ENCODE peak calls at places on chromosomes 3 and 15, in nine cellular contexts. U is colonic mucosa, O is Peyer's patch, P is Panc1, C is PC-9, G is body of pancreas, K is endothelial cell of umbilical vein, M is tibial artery, T is aorta. F is an unnamed sample. For H3K27me3, the result is how much of the 10 kb centered on the place peaks cover.

GRCh38 chr3:140180603-140181002 is 245.6 kb downstream of the CLSTN2 start:
- DNase-seq in U (no peak), O (no peak), G (no peak), C (no peak), K (no peak), T (no peak), P (no peak), M (no peak), F (no peak)

GRCh38 chr15:81480645-81481053 is 106.6 kb upstream of the TMC3 start:
- DNase-seq in C (no peak), P (peak), T (no peak), O (no peak), M (no peak), K (peak), G (peak), U (peak), F (no peak)

GRCh38 chr15:59997070-59997701 is 6.9 kb upstream of the FOXB1 start:
- DNase-seq in P (no peak), U (no peak), T (no peak), O (no peak), C (no peak), K (no peak), G (no peak), M (no peak), F (no peak)

GRCh38 chr15:34360298-34360697 is 6.7 kb downstream of the LPCAT4 start:
- DNase-seq in U (no peak), G (no peak), K (no peak), C (peak), O (no peak), P (no peak), T (no peak), M (no peak), F (no peak)

GRCh38 chr3:126582286-126582685 is 23.6 kb upstream of the C3orf22 start:
- DNase-seq in M (no peak), O (no peak), T (no peak), C (no peak), P (no peak), U (no peak), G (no peak), K (no peak), F (no peak)

GRCh38 chr3:17195192-17195611 is 310.4 kb downstream of the PLCL2 start:
- DNase-seq in C (no peak), P (no peak), T (no peak), O (peak), M (no peak), G (peak), U (no peak), K (no peak), F (no peak)

GRCh38 chr15:59224474-59224873 is 17.8 kb downstream of the LDHAL6B start:
- DNase-seq in U (no peak), O (no peak), M (no peak), T (no peak), P (no peak), K (peak), C (no peak), G (no peak), F (peak)

GRCh38 chr3:22732641-22733040 is 470.5 kb upstream of the UBE2E2 start:
- DNase-seq in M (no peak), K (no peak), G (no peak), U (no peak), T (no peak), O (no peak), C (no peak), P (no peak), F (no peak)

GRCh38 chr3:101279162-101279561 is 41.2 kb downstream of the IMPG2 start:
- DNase-seq in U (no peak), P (no peak), O (no peak), C (no peak), M (no peak), K (no peak), G (no peak), T (no peak), F (no peak)

DNA sequence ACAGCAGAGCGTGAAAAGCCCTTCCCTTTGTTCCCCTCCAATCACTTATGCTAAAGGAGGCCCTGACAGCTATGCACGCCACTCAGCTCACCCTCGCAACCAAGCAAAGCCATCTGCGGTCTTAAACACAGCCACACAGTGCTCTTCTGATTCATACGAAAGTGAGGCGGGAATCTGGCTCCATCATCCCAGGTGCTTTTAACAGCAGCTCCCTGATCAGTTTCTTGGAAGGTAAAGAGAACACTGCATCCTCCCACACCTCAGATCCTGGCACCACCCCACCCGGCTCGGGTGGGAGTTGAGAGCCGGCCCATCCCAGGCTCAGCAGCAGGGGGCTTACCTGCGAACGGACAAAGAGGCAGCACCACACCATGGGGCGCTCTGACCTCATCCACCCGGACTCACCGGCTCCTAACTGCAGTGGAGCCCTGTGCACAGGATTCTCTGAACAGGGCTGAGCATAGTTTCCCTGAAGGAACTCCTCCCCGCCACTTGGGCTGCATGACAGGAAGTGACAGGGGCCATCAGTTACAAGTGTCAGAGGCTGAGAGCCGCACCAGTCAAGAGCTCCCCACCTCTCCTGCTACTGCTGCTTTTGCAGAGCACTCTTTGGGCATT is 114.3 kb upstream of the ARHGEF3 start:
- DNase-seq in C (no peak), P (no peak), U (no peak), K (no peak), T (no peak), O (peak), G (peak), M (no peak), F (peak)
- H3K4me3 ChIP-seq in C (no peak), P (no peak), U (peak), K (no peak), T (no peak), O (peak), G (no peak), M (peak), F (peak)

DNA sequence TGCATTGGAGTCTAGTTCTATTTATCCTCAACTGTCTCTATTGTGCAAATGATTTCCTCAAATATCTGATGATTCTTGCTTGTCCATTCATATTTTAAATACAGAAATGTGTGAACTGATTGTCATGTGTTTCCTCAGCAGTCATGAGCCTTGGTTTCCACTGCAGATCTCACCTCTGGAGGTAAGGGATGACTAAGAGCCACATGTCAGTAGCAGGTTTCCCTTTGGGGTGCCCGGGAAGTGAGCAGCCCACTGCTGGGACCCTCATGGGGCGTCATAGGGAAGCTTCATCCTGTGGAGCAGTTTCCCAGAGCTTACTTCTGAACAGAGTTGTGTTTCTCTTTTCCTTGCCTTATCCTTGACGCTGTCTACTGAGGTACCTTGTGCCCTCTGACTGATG is 149.2 kb upstream of the TOPAZ1 start:
- DNase-seq in T (no peak), C (no peak), U (no peak), P (no peak), M (no peak), G (no peak), O (no peak), K (no peak), F (no peak)
- H3K27ac ChIP-seq in T (no peak), C (no peak), U (no peak), P (no peak), M (no peak), G (no peak), O (no peak), K (no peak), F (no peak)

GRCh38 chr15:72315706-72316370 is 4.1 kb downstream of the CELF6 start:
- DNase-seq in U (no peak), M (no peak), K (no peak), G (no peak), C (no peak), T (no peak), O (no peak), P (no peak), F (no peak)

GRCh38 chr15:72319985-72320671 is at the start of gene CELF6:
- DNase-seq in G (peak), M (peak), U (peak), O (peak), K (peak), P (no peak), T (peak), C (peak), F (peak)

GRCh38 chr15:72319360-72319984 is 485 bp downstream of the CELF6 start:
- DNase-seq in T (peak), K (peak), G (peak), C (no peak), U (peak), O (peak), M (peak), P (no peak), F (peak)

GRCh38 chr15:72313881-72314280 is 6.1 kb downstream of the CELF6 start:
- DNase-seq in O (no peak), T (no peak), M (no peak), K (no peak), P (no peak), C (no peak), G (no peak), U (no peak), F (no peak)

DNA sequence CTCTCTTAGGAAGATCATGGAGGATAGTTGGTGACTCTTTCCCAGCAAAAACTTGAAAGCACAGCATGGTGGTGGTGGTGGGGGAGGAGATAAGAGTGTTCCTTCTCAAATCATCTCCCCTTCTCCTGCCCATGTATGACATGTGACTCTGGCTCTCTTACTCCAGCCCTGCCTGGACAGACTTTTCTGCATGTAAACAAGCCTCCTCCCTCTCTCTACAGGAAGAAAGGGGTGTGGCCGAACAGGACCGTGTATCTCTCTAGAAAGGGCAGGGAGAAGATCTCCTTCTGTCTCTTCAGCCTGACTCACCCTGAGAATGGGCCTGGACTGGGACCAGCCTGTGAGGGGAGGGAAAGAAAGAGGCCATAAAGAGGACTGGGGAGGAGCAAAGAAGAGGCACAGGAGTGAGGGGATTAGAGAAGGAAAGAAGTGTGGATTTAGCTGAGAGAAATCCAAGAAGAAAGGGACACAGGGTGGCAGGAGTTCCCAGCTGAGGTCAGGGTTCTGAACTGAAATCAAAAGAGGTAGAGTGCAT is 1.5 kb downstream of the CELF6 start:
- DNase-seq in U (no peak), C (no peak), M (no peak), T (no peak), G (no peak), P (no peak), O (no peak), K (no peak), F (no peak)
- H3K27me3 ChIP-seq in U (under half), C (under half), M (under half), T (under half), G (under half), P (under half), O (under half), K (under half), F (under half)

GRCh38 chr15:64699767-64700388 is 75.5 kb downstream of the RBPMS2 start:
- DNase-seq in U (no peak), P (no peak), M (peak), O (no peak), T (peak), C (no peak), K (peak), G (peak), F (peak)
- H3K4me3 ChIP-seq in U (no peak), P (peak), M (peak), O (no peak), T (no peak), C (no peak), K (peak), G (no peak), F (peak)

GRCh38 chr3:124599779-124600693 is 130.2 kb upstream of the UMPS start:
- DNase-seq in T (no peak), O (peak), C (peak), K (peak), U (peak), P (no peak), M (no peak), G (peak), F (no peak)

GRCh38 chr3:124600765-124601164 is 129.5 kb upstream of the UMPS start:
- DNase-seq in U (no peak), G (no peak), K (no peak), T (no peak), C (no peak), P (no peak), M (no peak), O (peak), F (no peak)

GRCh38 chr3:124597979-124598378 is 132.3 kb upstream of the UMPS start:
- DNase-seq in K (no peak), M (no peak), G (no peak), P (no peak), U (no peak), O (no peak), C (no peak), T (no peak), F (no peak)

GRCh38 chr3:124601189-124601588 is 129.1 kb upstream of the UMPS start:
- DNase-seq in O (no peak), K (no peak), C (no peak), G (no peak), U (no peak), M (no peak), T (no peak), P (no peak), F (no peak)

GRCh38 chr3:124599147-124599765 is 131.0 kb upstream of the UMPS start:
- DNase-seq in M (no peak), O (no peak), C (no peak), P (no peak), G (no peak), T (no peak), U (no peak), K (no peak), F (no peak)
- H3K27ac ChIP-seq in M (no peak), O (no peak), C (no peak), P (no peak), G (no peak), T (peak), U (no peak), K (no peak), F (peak)

DNA sequence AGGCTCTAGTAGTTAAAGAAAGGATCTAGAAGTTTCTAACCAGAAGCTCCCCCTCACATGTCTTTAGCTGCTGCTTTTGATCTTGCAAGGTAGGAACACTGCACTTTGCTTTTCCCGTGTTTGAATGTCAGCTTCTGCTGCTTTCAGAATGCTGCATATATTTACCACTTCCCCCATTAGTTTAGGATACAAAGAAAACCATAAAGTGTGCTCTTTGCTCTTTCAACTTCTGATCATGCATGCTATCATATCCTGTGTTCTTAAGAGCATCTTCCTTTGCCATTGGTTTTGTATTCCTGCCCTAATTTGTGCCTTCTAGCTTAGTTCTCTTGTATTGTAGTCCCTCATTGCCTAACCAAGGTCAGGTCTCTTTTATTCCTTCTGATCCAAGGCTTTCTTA is 43.3 kb downstream of the ZNF609 start:
- DNase-seq in C (no peak), U (no peak), G (no peak), M (no peak), T (no peak), O (no peak), K (peak), P (no peak), F (no peak)
- H3K27me3 ChIP-seq in C (under half), U (under half), G (under half), M (under half), T (under half), O (under half), K (under half), P (under half), F (under half)

GRCh38 chr15:28919201-28919627 is 33.4 kb downstream of the APBA2 start:
- DNase-seq in O (no peak), K (no peak), G (no peak), T (peak), C (no peak), U (no peak), P (no peak), M (peak), F (no peak)
- H3K4me3 ChIP-seq in O (no peak), K (no peak), G (no peak), T (no peak), C (no peak), U (no peak), P (no peak), M (no peak), F (no peak)

DNA sequence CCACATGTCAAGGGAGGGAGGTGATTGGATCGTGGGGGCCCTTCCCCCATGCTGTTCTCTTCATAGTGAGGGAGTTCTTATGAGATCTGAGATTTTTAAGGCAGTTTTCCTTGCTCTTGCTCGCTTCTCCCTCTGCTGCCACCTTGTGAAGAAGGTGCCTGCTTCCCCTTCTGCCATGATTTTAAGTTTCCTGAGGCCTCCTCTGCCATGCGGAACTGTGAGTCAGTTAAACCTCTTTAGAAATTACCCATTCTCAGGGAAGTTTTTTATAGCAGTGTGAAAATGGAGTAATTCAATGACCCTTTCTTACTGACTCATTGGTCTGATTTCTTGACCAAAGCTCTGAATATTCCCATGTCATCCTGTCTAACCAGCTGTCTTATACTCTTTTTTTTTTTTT is 484.4 kb upstream of the TPRG1 start:
- DNase-seq in M (no peak), O (no peak), K (peak), G (peak), U (no peak), C (peak), T (no peak), P (no peak), F (no peak)
- H3K27ac ChIP-seq in M (peak), O (no peak), K (no peak), G (no peak), U (no peak), C (no peak), T (no peak), P (no peak), F (no peak)

F was measured in heart right ventricle.